ENCODE peak calls at places on chromosomes 5 and 9, in eight cellular contexts. J is A549; R is Calu3; I is adrenal gland; B is activated CD8-positive, alpha-beta T cell treated with anti-CD3 and anti-CD28 coated beads for 36 hours; U is astrocyte of the spinal cord; W is tibial artery; V is upper lobe of right lung. Z is an unnamed sample.

GRCh38 chr9:125646222-125647100 is 60.5 kb downstream of the MAPKAP1 start:
- DNase-seq in B (peak), I (no peak), R (no peak), J (no peak), W (no peak), V (no peak), U (no peak), Z (peak)

GRCh38 chr9:15697459-15697858 is 144.6 kb downstream of the CCDC171 start:
- DNase-seq in V (no peak), U (peak), W (no peak), B (peak), R (no peak), I (peak), J (no peak), Z (no peak)

GRCh38 chr9:76716270-76716669 is 48.0 kb upstream of the PCA3 start:
- DNase-seq in I (no peak), J (no peak), R (no peak), W (no peak), V (no peak), U (peak), B (no peak), Z (no peak)

GRCh38 chr5:170184007-170184687 is 48.6 kb upstream of the C5orf58 start:
- DNase-seq in R (peak), U (peak), V (peak), B (peak), J (peak), I (peak), W (peak), Z (peak)

GRCh38 chr9:447230-448025 is 232.8 kb downstream of the DOCK8 start:
- DNase-seq in I (no peak), U (peak), R (peak), J (peak), V (no peak), B (peak), W (no peak), Z (peak)

GRCh38 chr9:6838158-6838557 is 80.4 kb downstream of the KDM4C start:
- DNase-seq in U (no peak), B (no peak), W (no peak), R (no peak), J (no peak), V (no peak), I (no peak), Z (no peak)

GRCh38 chr5:135386096-135386495 is 12.9 kb downstream of the MACROH2A1 start:
- DNase-seq in B (no peak), R (no peak), I (no peak), J (no peak), V (no peak), W (no peak), U (peak), Z (no peak)

GRCh38 chr9:92634712-92635605 is 35.0 kb downstream of the IPPK start:
- DNase-seq in J (peak), W (peak), I (peak), R (peak), B (peak), U (peak), V (peak), Z (peak)

GRCh38 chr9:26163931-26164330 is 485.7 kb upstream of the TUSC1 start:
- DNase-seq in J (no peak), U (peak), B (no peak), W (no peak), V (no peak), R (no peak), I (no peak), Z (no peak)

GRCh38 chr9:128124873-128125574 is 2.5 kb downstream of the PTGES2 start:
- DNase-seq in U (peak), J (peak), B (peak), W (peak), V (peak), R (peak), I (peak), Z (no peak)

GRCh38 chr9:113708821-113709713 is 167.0 kb upstream of the ZNF618 start:
- DNase-seq in I (no peak), W (no peak), B (no peak), V (no peak), U (no peak), J (no peak), R (no peak), Z (no peak)

GRCh38 chr5:80569086-80569960 is 757 bp downstream of the ANKRD34B start:
- DNase-seq in V (no peak), U (no peak), B (peak), I (no peak), W (no peak), R (peak), J (no peak), Z (peak)

DNA sequence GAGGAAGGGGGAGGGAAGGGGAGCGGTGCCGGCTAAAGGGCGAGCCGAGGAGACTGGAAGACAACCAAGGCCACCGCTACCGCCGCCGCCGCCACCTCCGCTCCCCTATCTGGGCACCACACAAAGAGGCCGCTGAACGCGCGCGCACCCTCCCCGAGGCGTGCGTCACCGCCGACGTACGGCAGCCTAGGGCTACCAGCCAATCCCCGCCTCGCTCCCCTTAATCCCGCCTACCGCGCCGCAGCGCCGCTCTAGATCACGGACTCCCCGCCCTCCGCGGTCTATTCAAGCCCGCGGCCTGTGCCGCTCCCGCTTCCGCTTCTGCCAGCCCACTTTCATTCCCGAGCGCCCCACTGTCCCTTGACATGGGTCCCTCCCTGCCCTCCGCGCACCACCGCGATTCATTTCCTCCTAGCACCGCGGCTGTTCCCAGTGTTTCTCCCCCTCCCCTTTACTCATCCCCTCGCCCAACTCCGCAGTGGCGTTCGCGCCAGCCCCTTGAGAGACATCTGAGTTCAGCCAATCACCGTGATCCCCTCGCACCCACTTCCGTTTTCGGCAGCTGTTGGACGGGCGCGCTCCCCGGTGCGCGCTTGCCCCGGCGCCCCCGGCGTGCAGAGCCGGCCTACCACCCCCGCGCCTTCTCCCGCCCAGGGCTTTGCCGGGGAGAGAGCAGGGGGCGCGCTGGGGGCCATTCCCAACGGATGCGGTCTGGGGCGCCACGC is at the start of gene HNRNPA0:
- DNase-seq in W (peak), J (peak), I (peak), B (peak), R (peak), V (peak), U (peak), Z (peak)
- TF ChIP-seq CTCF in W (peak), J (no peak), I (no peak), B (no peak), R (no peak), V (no peak), U (no peak), Z (no peak)

DNA sequence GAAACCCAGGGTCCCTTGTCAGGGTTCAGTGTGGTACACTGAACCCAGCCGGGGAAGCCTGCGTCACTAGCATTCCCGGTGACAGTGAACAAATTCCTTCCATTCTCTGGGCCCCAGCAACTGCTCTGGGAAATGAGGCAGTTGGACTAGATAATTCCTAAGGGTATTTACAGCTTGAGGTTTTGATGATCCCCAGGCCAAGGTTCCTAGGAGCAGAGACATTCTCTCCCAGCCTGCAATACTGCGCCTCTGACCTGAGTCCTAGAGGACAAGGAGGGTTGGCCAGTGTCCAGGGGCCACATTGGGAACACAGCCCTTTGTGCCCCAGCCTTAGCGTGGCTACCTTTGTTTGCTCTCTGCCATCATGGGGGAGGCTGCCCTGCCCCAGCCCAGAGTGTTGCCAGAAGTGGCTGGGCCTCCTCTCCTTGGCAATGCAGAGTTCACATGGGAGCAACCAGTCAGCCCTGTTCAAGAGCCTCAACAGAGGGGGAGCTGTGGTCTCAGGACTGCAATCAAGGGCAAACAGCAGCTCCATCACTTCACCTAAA is 178.2 kb downstream of the SEC61B start:
- DNase-seq in J (no peak), U (no peak), R (no peak), W (no peak), I (no peak), V (no peak), B (no peak), Z (no peak)
- TF ChIP-seq CTCF in J (no peak), U (no peak), R (no peak), W (no peak), I (no peak), V (no peak), B (no peak), Z (no peak)

DNA sequence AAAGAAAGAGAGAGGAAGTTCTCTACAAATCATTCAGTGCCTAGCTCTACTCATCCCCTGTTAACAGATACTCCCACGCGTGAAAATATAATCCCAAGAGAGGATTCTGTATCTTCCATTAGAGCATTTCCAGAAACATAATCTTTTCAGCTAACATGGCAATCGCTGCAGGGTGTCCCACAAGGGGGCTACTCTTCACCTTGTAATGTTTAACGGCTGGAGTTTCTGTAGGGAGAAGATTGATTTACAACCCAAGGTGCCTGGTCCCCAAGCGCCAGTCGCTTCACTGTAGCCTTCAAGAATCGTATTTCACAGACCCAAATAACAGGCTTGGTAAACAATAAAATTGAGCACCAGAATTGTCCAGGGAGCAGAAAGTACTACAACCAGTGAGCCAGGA is 318.7 kb downstream of the TLE1 start:
- DNase-seq in I (no peak), J (no peak), W (no peak), R (no peak), U (no peak), B (no peak), V (no peak), Z (no peak)
- TF ChIP-seq CTCF in I (no peak), J (no peak), W (no peak), R (no peak), U (no peak), B (no peak), V (no peak), Z (no peak)

DNA sequence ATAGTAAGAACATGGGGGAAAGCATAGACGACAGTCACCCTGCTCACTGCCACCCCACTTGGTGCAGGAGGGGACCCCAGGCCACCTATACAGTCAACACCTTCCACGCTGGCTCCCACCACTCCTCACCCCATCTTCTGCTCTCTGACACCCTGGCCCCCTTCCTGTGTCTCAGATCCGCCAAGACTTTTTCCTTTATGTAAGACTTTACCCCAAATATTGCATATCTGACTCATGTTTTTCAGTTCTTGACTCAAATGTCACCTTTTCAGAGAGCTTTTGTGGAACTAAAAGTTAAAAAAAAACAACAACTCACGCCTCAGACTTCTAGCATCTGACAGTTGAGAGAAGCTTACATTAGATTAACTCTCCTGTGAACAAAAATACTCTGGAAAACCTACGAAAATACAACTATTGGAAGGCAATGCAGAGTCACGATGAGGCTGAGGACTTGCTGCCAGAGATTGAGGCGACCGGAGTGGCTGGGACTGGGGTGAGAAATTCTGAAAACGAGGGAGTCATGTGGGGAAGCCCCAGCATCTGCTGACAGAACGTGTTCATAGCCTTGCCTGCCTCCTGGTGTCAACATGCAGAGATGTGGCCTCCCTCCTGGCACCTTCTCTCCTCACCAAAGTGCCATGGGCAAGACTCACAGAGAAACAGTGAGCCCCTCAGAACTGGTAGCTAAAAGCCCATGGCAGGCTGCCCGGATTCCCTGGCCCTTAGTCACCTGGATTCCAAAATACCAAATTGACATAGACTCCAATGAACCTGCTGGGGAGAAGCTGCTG is 22.4 kb upstream of the FCN2 start:
- DNase-seq in J (peak), R (no peak), U (peak), I (peak), B (peak), V (peak), W (peak), Z (peak)
- TF ChIP-seq CTCF in J (no peak), R (no peak), U (no peak), I (no peak), B (no peak), V (no peak), W (no peak), Z (peak)

GRCh38 chr5:116876240-116876840 is 301.7 kb upstream of the SEMA6A start:
- DNase-seq in I (no peak), U (no peak), B (no peak), V (no peak), W (no peak), R (no peak), J (no peak), Z (no peak)
- TF ChIP-seq CTCF in I (no peak), U (no peak), B (no peak), V (no peak), W (no peak), R (no peak), J (no peak), Z (no peak)

Z was measured in GM13976.